ENCODE peak calls at places on chromosomes 6 and 20, in eight cellular contexts. Z is H1, R is K562, C is GM12892, E is stomach, P is SK-N-SH, B is sigmoid colon, S is SK-N-MC. M is an unnamed sample.

GRCh38 chr6:118708055-118708454 is 56.7 kb upstream of the CEP85L start:
- DNase-seq in Z (no peak), R (peak; percentile 29), C (no peak), E (no peak), P (no peak), B (no peak), S (no peak), M (no peak)

GRCh38 chr6:144408151-144408550 is 123.0 kb downstream of the UTRN start:
- DNase-seq in Z (no peak), R (no peak), C (no peak), E (no peak), P (no peak), B (peak; percentile 70), S (no peak), M (no peak)

GRCh38 chr20:19907326-19908056 is 109.7 kb upstream of the NAA20 start:
- DNase-seq in Z (no peak), R (no peak), C (no peak), E (no peak), P (no peak), B (no peak), S (no peak), M (no peak)

GRCh38 chr6:89360415-89360999 is 8.0 kb upstream of the UBE2J1 start:
- DNase-seq in Z (no peak), R (no peak), C (no peak), E (no peak), P (no peak), B (no peak), S (no peak), M (no peak)

GRCh38 chr6:129686941-129687627 is 22.9 kb downstream of the ARHGAP18 start:
- DNase-seq in Z (no peak), R (peak; percentile 10), C (no peak), E (no peak), P (no peak), B (no peak), S (no peak), M (no peak)

GRCh38 chr6:170110201-170111140 is 180.4 kb downstream of the DLL1 start:
- DNase-seq in Z (no peak), R (no peak), C (no peak), E (peak; percentile 24), P (no peak), B (peak; percentile 55), S (no peak), M (peak; percentile 75)

GRCh38 chr20:6641012-6641411 is 126.5 kb upstream of the BMP2 start:
- DNase-seq in Z (no peak), R (no peak), C (no peak), E (no peak), P (no peak), B (no peak), S (no peak), M (no peak)

GRCh38 chr20:40286991-40287531 is 402.0 kb downstream of the MAFB start:
- DNase-seq in Z (no peak), R (no peak), C (no peak), E (peak; percentile 70), P (peak; percentile 80), B (peak; percentile 89), S (no peak), M (peak; percentile 72)

GRCh38 chr6:124798942-124799496 is 163.2 kb upstream of the RNF217 start:
- DNase-seq in Z (no peak), R (no peak), C (no peak), E (no peak), P (no peak), B (no peak), S (no peak), M (no peak)

GRCh38 chr6:118896339-118897136 is 2.6 kb downstream of the ASF1A start:
- DNase-seq in Z (no peak), R (peak; percentile 54), C (no peak), E (no peak), P (peak; percentile 31), B (no peak), S (peak; percentile 45), M (no peak)

GRCh38 chr20:37504404-37505096 is 16.5 kb upstream of the NNAT start:
- DNase-seq in Z (no peak), R (no peak), C (no peak), E (no peak), P (no peak), B (peak; percentile 56), S (no peak), M (no peak)

GRCh38 chr20:37042986-37043972 is 52.5 kb downstream of the RBL1 start:
- DNase-seq in Z (no peak), R (no peak), C (peak; percentile 17), E (no peak), P (no peak), B (no peak), S (no peak), M (peak; percentile 30)

GRCh38 chr6:56671651-56672461 is 29.2 kb upstream of the DST start:
- DNase-seq in Z (no peak), R (no peak), C (no peak), E (no peak), P (peak; percentile 46), B (no peak), S (no peak), M (no peak)

GRCh38 chr6:141658721-141659120 is 474.0 kb upstream of the GJE1 start:
- DNase-seq in Z (no peak), R (no peak), C (no peak), E (no peak), P (no peak), B (no peak), S (no peak), M (no peak)

GRCh38 chr6:170480045-170480714 is 72.9 kb downstream of the PSMB1 start:
- DNase-seq in Z (peak; percentile 2), R (no peak), C (no peak), E (peak; percentile 40), P (no peak), B (no peak), S (no peak), M (no peak)

DNA sequence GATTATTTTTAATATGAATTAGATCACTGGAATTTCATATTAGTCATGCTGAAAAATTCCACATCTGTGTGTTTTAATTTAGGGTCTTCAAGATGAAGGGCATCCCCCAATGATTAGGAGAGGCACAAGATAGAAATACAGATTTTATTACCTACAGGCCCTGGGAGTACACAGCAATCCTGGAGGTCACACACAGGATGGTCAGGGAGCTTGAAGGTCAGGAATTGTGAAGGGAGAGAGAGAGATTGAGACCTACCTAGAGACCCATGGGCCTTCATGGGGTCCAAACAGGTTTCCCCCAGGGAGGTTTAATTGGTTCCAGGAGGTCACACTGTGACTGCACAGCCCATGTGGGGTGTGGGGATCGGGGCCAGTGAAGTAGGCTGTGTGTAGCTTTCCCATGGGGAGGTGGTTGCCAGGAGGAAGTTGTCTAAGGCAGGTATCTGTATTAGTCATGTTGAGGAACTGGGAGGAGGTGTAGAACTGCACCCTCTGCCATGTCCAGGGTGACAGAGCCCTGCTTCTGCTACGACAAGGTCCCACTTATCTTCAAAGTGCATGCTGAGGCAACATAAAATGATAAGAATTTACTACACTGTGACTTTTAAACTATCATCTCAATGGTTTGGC is 18.3 kb downstream of the SNX9 start:
- DNase-seq in Z (no peak), R (peak; percentile 79), C (no peak), E (peak; percentile 53), P (no peak), B (no peak), S (no peak), M (no peak)
- TF ChIP-seq POLR2AphosphoS5 in Z (no peak), R (peak; percentile 69), C (no peak), E (no peak), P (no peak), B (no peak), S (no peak), M (no peak)

DNA sequence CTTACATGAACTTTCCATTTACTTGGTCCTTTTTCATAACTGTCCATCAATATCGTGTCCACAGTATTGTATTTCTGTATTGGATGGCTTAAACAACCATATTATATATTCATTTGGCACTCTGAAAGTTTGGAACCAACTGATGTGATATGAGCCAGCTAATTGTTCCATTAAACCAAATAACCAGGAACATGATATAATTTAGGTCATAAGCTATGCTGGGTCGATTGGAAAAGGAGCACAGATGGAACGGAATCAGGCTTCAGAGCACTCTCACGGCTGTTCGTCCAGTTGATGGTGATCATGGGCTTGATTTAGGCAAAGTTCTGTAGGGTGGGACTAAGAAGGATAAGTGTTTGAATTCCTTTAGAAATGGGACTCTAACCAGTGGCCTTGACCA is 142.7 kb downstream of the DNAH8 start:
- DNase-seq in Z (no peak), R (no peak), C (no peak), E (no peak), P (no peak), B (no peak), S (no peak), M (no peak)
- TF ChIP-seq POLR2AphosphoS5 in Z (no peak), R (no peak), C (no peak), E (no peak), P (no peak), B (no peak), S (no peak), M (no peak)

GRCh38 chr6:28922004-28922840 is 1.6 kb downstream of the TRIM27 start:
- DNase-seq in Z (no peak), R (peak; percentile 85), C (no peak), E (peak; percentile 69), P (no peak), B (no peak), S (no peak), M (no peak)
- TF ChIP-seq POLR2AphosphoS5 in Z (no peak), R (peak; percentile 50), C (no peak), E (no peak), P (no peak), B (no peak), S (no peak), M (no peak)

DNA sequence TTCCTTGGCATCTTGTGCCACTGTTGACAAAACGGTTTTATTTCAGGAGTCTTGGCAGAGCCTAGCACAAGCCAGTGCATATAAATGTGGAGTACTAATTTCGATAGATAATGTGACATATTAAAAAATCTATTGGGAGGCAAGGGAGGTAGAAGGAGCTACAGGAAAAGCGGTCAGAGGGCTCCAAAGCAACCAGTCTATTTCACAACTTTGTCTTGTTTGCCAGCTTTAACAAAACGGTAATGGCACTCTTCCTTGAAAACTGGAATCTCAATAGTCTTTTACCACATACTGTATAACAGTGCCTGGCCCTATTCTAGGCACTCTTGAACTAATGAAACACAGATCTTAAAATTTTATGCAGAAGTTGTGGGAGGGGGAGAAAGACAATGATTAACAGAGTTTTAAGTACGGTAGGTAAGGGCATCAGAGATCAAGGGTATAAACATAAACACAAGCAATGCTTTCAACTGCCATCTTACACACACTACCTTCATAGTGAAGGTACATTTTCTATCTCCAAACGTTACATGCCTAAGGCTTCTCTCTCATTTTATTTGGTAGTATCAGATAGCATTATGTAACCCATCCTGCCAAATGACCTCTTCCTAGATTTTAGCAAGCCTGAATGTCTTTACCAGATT is 33.5 kb upstream of the SYNCRIP start:
- DNase-seq in Z (no peak), R (no peak), C (no peak), E (no peak), P (no peak), B (no peak), S (no peak), M (no peak)
- TF ChIP-seq POLR2AphosphoS5 in Z (peak; percentile 82), R (peak; percentile 11), C (peak; percentile 26), E (peak; percentile 7), P (no peak), B (no peak), S (peak; percentile 44), M (no peak)

GRCh38 chr6:43029120-43029519 is 7.7 kb downstream of the RRP36 start:
- DNase-seq in Z (no peak), R (no peak), C (no peak), E (no peak), P (no peak), B (no peak), S (no peak), M (no peak)
- TF ChIP-seq POLR2AphosphoS5 in Z (no peak), R (no peak), C (no peak), E (no peak), P (no peak), B (no peak), S (no peak), M (no peak)

GRCh38 chr20:63963784-63964301 is 5.9 kb downstream of the ZNF512B start:
- DNase-seq in Z (no peak), R (no peak), C (no peak), E (no peak), P (no peak), B (peak; percentile 58), S (no peak), M (no peak)
- TF ChIP-seq POLR2AphosphoS5 in Z (no peak), R (no peak), C (no peak), E (no peak), P (no peak), B (no peak), S (no peak), M (no peak)